ENCODE peak calls at places on chromosome 5, in nine cellular contexts. B is tibial artery; Y is effector memory CD4-positive, alpha-beta T cell; G is GM23338; T is aorta; O is neural progenitor cell; E is cardiac muscle cell; I is left ventricle myocardium inferior; N is pancreas. M is an unnamed sample.
A peak's percentile ranks its signal among the peaks of the same experiment; 100 is the strongest.

GRCh38 chr5:9516591-9516990 is 29.3 kb downstream of the SEMA5A start:
- DNase-seq in Y (no peak), T (no peak), G (peak; percentile 64), N (no peak), O (peak; percentile 26), B (no peak), E (no peak), I (no peak), M (no peak)

GRCh38 chr5:67807116-67807888 is 408.3 kb upstream of the PIK3R1 start:
- DNase-seq in N (no peak), E (no peak), O (no peak), B (no peak), T (no peak), Y (no peak), I (no peak), G (no peak), M (no peak)

GRCh38 chr5:33679791-33680190 is 212.0 kb downstream of the ADAMTS12 start:
- DNase-seq in T (no peak), O (no peak), B (no peak), E (peak; percentile 41), N (no peak), I (no peak), G (no peak), Y (no peak), M (no peak)

GRCh38 chr5:55172937-55173695 is at the start of gene CDC20B:
- DNase-seq in T (peak; percentile 75), N (peak; percentile 80), G (peak; percentile 91), Y (peak; percentile 74), B (peak; percentile 72), O (peak; percentile 96), E (peak; percentile 77), I (peak; percentile 75), M (peak; percentile 75)

GRCh38 chr5:141914154-141914743 is 9.4 kb upstream of the DELE1 start:
- DNase-seq in N (peak; percentile 69), B (peak; percentile 72), O (peak; percentile 78), T (peak; percentile 78), G (peak; percentile 85), Y (no peak), I (peak; percentile 48), E (peak; percentile 23), M (no peak)

GRCh38 chr5:96483878-96484277 is 50.8 kb upstream of the PCSK1 start:
- DNase-seq in I (no peak), T (no peak), O (peak; percentile 71), E (peak; percentile 67), N (no peak), B (no peak), Y (no peak), G (peak; percentile 67), M (no peak)

GRCh38 chr5:76081811-76082783 is 1.1 kb upstream of the SV2C start:
- DNase-seq in T (no peak), Y (no peak), G (peak; percentile 33), B (no peak), I (no peak), N (peak; percentile 46), O (peak; percentile 45), E (no peak), M (no peak)

GRCh38 chr5:59301727-59302126 is 591.8 kb downstream of the PDE4D start:
- DNase-seq in G (no peak), E (no peak), N (no peak), O (no peak), I (no peak), Y (no peak), B (no peak), T (no peak), M (no peak)

GRCh38 chr5:143128412-143129071 is 274.9 kb downstream of the NR3C1 start:
- DNase-seq in B (no peak), G (no peak), E (no peak), I (no peak), O (no peak), Y (no peak), N (no peak), T (no peak), M (no peak)

GRCh38 chr5:96509721-96510383 is 76.8 kb upstream of the PCSK1 start:
- DNase-seq in E (peak; percentile 92), G (no peak), O (no peak), I (no peak), N (no peak), T (no peak), B (no peak), Y (no peak), M (no peak)

GRCh38 chr5:41636605-41637004 is 126.2 kb upstream of the PLCXD3 start:
- DNase-seq in B (no peak), O (peak; percentile 67), T (no peak), G (peak; percentile 80), E (peak; percentile 38), N (no peak), I (no peak), Y (no peak), M (no peak)

GRCh38 chr5:122401991-122402710 is 90.1 kb downstream of the SNCAIP start:
- DNase-seq in Y (no peak), E (no peak), I (no peak), O (no peak), B (no peak), N (no peak), T (no peak), G (no peak), M (no peak)

GRCh38 chr5:5288236-5288635 is 134.2 kb upstream of the ICE1 start:
- DNase-seq in Y (no peak), G (no peak), E (no peak), B (no peak), I (no peak), T (no peak), N (no peak), O (no peak), M (no peak)

GRCh38 chr5:120155873-120156272 is 308.2 kb upstream of the PRR16 start:
- DNase-seq in O (no peak), T (no peak), G (no peak), Y (no peak), E (peak; percentile 37), B (no peak), I (no peak), N (no peak), M (no peak)

GRCh38 chr5:95620870-95621838 is 1.3 kb downstream of the GPR150 start:
- DNase-seq in G (peak; percentile 65), T (peak; percentile 52), I (peak; percentile 32), Y (no peak), B (peak; percentile 69), N (peak; percentile 83), O (peak; percentile 75), E (peak; percentile 46), M (peak; percentile 44)

GRCh38 chr5:148374693-148375360 is 8.9 kb upstream of the FBXO38 start:
- DNase-seq in N (no peak), O (peak; percentile 76), G (peak; percentile 88), Y (no peak), I (no peak), E (peak; percentile 89), B (no peak), T (no peak), M (peak; percentile 30)

GRCh38 chr5:56585466-56585865 is 229.9 kb upstream of the MAP3K1 start:
- DNase-seq in I (no peak), N (no peak), Y (no peak), T (no peak), O (no peak), E (peak; percentile 38), B (no peak), G (no peak), M (no peak)

GRCh38 chr5:36820900-36821299 is 55.7 kb upstream of the NIPBL start:
- DNase-seq in E (no peak), Y (no peak), I (no peak), B (no peak), N (no peak), O (no peak), T (no peak), G (no peak), M (no peak)

GRCh38 chr5:174292348-174292747 is 246.8 kb downstream of the NSG2 start:
- DNase-seq in G (no peak), Y (no peak), E (no peak), B (no peak), I (no peak), T (no peak), O (no peak), N (no peak), M (no peak)

GRCh38 chr5:60495644-60496520 is 204.1 kb downstream of the DEPDC1B start:
- DNase-seq in T (no peak), O (no peak), E (no peak), G (no peak), Y (no peak), I (no peak), N (no peak), B (no peak), M (no peak)

GRCh38 chr5:6545036-6545693 is 87.7 kb downstream of the NSUN2 start:
- DNase-seq in N (no peak), T (no peak), I (no peak), B (no peak), Y (no peak), G (no peak), O (no peak), E (no peak), M (peak; percentile 39)
- H3K27ac ChIP-seq in N (no peak overlapping the region), T (no peak overlapping the region), I (peak overlapping the region; percentile 45), B (peak overlapping the region; percentile 8), Y (no peak overlapping the region), G (no peak overlapping the region), O (no peak overlapping the region), E (peak overlapping the region; percentile 42), M (no peak overlapping the region)

GRCh38 chr5:7927466-7928375 is 58.8 kb downstream of the MTRR start:
- DNase-seq in I (no peak), G (peak; percentile 84), T (no peak), N (peak; percentile 52), E (peak; percentile 67), B (no peak), O (peak; percentile 78), Y (no peak), M (no peak)

GRCh38 chr5:7926720-7927119 is 57.8 kb downstream of the MTRR start:
- DNase-seq in O (no peak), Y (no peak), N (peak; percentile 36), B (no peak), E (no peak), I (no peak), G (no peak), T (no peak), M (no peak)

GRCh38 chr5:7926296-7926695 is 57.3 kb downstream of the MTRR start:
- DNase-seq in B (no peak), G (no peak), N (no peak), E (peak; percentile 75), Y (no peak), O (no peak), I (no peak), T (no peak), M (no peak)
- H3K36me3 ChIP-seq in B (no peaks in the 10 kb centered on the region), G (no peaks in the 10 kb centered on the region), N (no peaks in the 10 kb centered on the region), E (no peaks in the 10 kb centered on the region), Y (no peaks in the 10 kb centered on the region), O (no peaks in the 10 kb centered on the region), I (no peaks in the 10 kb centered on the region), T (no peaks in the 10 kb centered on the region), M (no peaks in the 10 kb centered on the region)

DNA sequence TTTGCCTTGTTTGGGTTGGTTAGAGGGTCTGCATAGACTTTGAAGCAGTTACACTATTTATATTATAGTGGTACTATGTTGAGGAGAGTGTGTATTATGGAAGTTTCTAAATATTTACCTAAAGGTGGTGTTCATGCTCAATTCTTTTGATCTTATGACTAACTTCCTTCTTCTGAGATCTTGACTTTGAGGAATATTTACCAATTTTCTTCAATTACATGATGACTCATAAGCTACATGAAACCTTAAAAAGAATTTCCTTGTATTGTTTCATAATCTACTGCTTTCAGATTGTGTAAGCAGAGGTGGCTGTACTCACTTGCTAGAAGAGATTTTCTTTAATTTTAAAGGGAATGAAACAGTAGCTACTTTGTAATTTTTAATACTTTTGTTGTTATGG is 276.1 kb downstream of the TAF11L14 start:
- DNase-seq in B (no peak), N (no peak), Y (no peak), O (no peak), G (peak; percentile 8), T (no peak), I (no peak), E (no peak), M (no peak)
- H3K27ac ChIP-seq in B (no peak overlapping the region), N (no peak overlapping the region), Y (no peak overlapping the region), O (no peak overlapping the region), G (no peak overlapping the region), T (no peak overlapping the region), I (no peak overlapping the region), E (no peak overlapping the region), M (no peak overlapping the region)

GRCh38 chr5:138559937-138560336 is 15.3 kb downstream of the HSPA9 start:
- DNase-seq in O (no peak), Y (no peak), I (no peak), T (no peak), E (no peak), B (no peak), G (no peak), N (no peak), M (no peak)
- H3K36me3 ChIP-seq in O (peaks cover 31% of the 10 kb centered on the region), Y (peaks cover 72% of the 10 kb centered on the region), I (peaks cover 90% of the 10 kb centered on the region), T (peaks cover 17% of the 10 kb centered on the region), E (peaks cover 83% of the 10 kb centered on the region), B (peaks cover 82% of the 10 kb centered on the region), G (peaks cover 94% of the 10 kb centered on the region), N (peaks cover 31% of the 10 kb centered on the region), M (peaks cover 100% of the 10 kb centered on the region)

M was measured in SJSA1.